ENCODE peak calls at places on chromosomes 11 and 22, in nine cellular contexts. One of them, this sample, is unnamed.

GRCh38 chr11:31875861-31876625 is 64.9 kb upstream of the PAX6 start:
- DNase-seq in Kasumi-1: no peak
- DNase-seq in LoVo: no peak
- DNase-seq in GM23248: no peak
- DNase-seq in HEK293T: no peak
- DNase-seq in breast epithelium: no peak
- DNase-seq in LHCN-M2: no peak
- DNase-seq in B cell: no peak
- DNase-seq in AG09319: no peak
- DNase-seq in this sample: no peak

GRCh38 chr22:26986051-26986881 is 328.9 kb downstream of the MIAT start:
- DNase-seq in HEK293T: no peak
- DNase-seq in GM23248: no peak
- DNase-seq in LHCN-M2: no peak
- DNase-seq in LoVo: no peak
- DNase-seq in AG09319: no peak
- DNase-seq in breast epithelium: no peak
- DNase-seq in Kasumi-1: no peak
- DNase-seq in B cell: no peak
- DNase-seq in this sample: no peak

GRCh38 chr22:18060646-18061620 is 16.9 kb upstream of the PEX26 start:
- DNase-seq in Kasumi-1: no peak
- DNase-seq in LHCN-M2: peak
- DNase-seq in AG09319: no peak
- DNase-seq in B cell: no peak
- DNase-seq in GM23248: peak
- DNase-seq in breast epithelium: no peak
- DNase-seq in HEK293T: no peak
- DNase-seq in LoVo: peak
- DNase-seq in this sample: peak

GRCh38 chr11:69541001-69541285 is 59.5 kb downstream of the LINC01488 start:
- DNase-seq in Kasumi-1: no peak
- DNase-seq in LoVo: no peak
- DNase-seq in GM23248: peak
- DNase-seq in B cell: no peak
- DNase-seq in AG09319: no peak
- DNase-seq in breast epithelium: no peak
- DNase-seq in LHCN-M2: no peak
- DNase-seq in HEK293T: no peak
- DNase-seq in this sample: no peak

GRCh38 chr11:27718346-27718852 is 18.1 kb upstream of the BDNF start:
- DNase-seq in LoVo: peak
- DNase-seq in B cell: no peak
- DNase-seq in GM23248: peak
- DNase-seq in AG09319: peak
- DNase-seq in breast epithelium: no peak
- DNase-seq in Kasumi-1: no peak
- DNase-seq in HEK293T: peak
- DNase-seq in LHCN-M2: peak
- DNase-seq in this sample: peak

GRCh38 chr11:72375241-72375640 is 59.1 kb downstream of the CLPB start:
- DNase-seq in HEK293T: no peak
- DNase-seq in Kasumi-1: no peak
- DNase-seq in AG09319: no peak
- DNase-seq in GM23248: no peak
- DNase-seq in LHCN-M2: no peak
- DNase-seq in LoVo: no peak
- DNase-seq in breast epithelium: no peak
- DNase-seq in B cell: no peak
- DNase-seq in this sample: no peak

GRCh38 chr22:43666511-43666910 is 145.6 kb downstream of the EFCAB6 start:
- DNase-seq in breast epithelium: no peak
- DNase-seq in LHCN-M2: no peak
- DNase-seq in LoVo: no peak
- DNase-seq in B cell: no peak
- DNase-seq in AG09319: no peak
- DNase-seq in HEK293T: no peak
- DNase-seq in GM23248: no peak
- DNase-seq in Kasumi-1: no peak
- DNase-seq in this sample: no peak

GRCh38 chr11:44861829-44862545 is 88.7 kb downstream of the TP53I11 start:
- DNase-seq in HEK293T: peak
- DNase-seq in B cell: no peak
- DNase-seq in AG09319: peak
- DNase-seq in breast epithelium: peak
- DNase-seq in LHCN-M2: peak
- DNase-seq in LoVo: peak
- DNase-seq in GM23248: peak
- DNase-seq in Kasumi-1: peak
- DNase-seq in this sample: peak

GRCh38 chr22:31230871-31231621 is 18.9 kb downstream of the LIMK2 start:
- DNase-seq in GM23248: peak
- DNase-seq in HEK293T: peak
- DNase-seq in AG09319: peak
- DNase-seq in Kasumi-1: peak
- DNase-seq in breast epithelium: no peak
- DNase-seq in LHCN-M2: peak
- DNase-seq in LoVo: no peak
- DNase-seq in B cell: peak
- DNase-seq in this sample: peak

GRCh38 chr11:12086271-12087074 is 23.9 kb upstream of the MICAL2 start:
- DNase-seq in AG09319: peak
- DNase-seq in GM23248: peak
- DNase-seq in HEK293T: no peak
- DNase-seq in LoVo: peak
- DNase-seq in Kasumi-1: peak
- DNase-seq in B cell: no peak
- DNase-seq in breast epithelium: no peak
- DNase-seq in LHCN-M2: peak
- DNase-seq in this sample: peak

GRCh38 chr11:121207485-121208115 is 85.0 kb upstream of the SC5D start:
- DNase-seq in AG09319: no peak
- DNase-seq in LHCN-M2: peak
- DNase-seq in breast epithelium: no peak
- DNase-seq in Kasumi-1: no peak
- DNase-seq in LoVo: no peak
- DNase-seq in HEK293T: no peak
- DNase-seq in GM23248: peak
- DNase-seq in B cell: no peak
- DNase-seq in this sample: no peak

GRCh38 chr22:48781391-48781790 is 1046.3 kb downstream of the BRD1 start:
- DNase-seq in Kasumi-1: no peak
- DNase-seq in B cell: no peak
- DNase-seq in LoVo: no peak
- DNase-seq in AG09319: no peak
- DNase-seq in breast epithelium: no peak
- DNase-seq in LHCN-M2: no peak
- DNase-seq in GM23248: no peak
- DNase-seq in HEK293T: no peak
- DNase-seq in this sample: no peak

GRCh38 chr11:12135185-12135584 is 24.8 kb downstream of the MICAL2 start:
- DNase-seq in GM23248: no peak
- DNase-seq in HEK293T: no peak
- DNase-seq in AG09319: no peak
- DNase-seq in B cell: no peak
- DNase-seq in breast epithelium: no peak
- DNase-seq in LHCN-M2: no peak
- DNase-seq in LoVo: no peak
- DNase-seq in Kasumi-1: no peak
- DNase-seq in this sample: no peak

GRCh38 chr11:92070026-92070889 is 154.4 kb upstream of the FAT3 start:
- DNase-seq in LoVo: no peak
- DNase-seq in GM23248: peak
- DNase-seq in AG09319: no peak
- DNase-seq in LHCN-M2: no peak
- DNase-seq in HEK293T: no peak
- DNase-seq in breast epithelium: no peak
- DNase-seq in Kasumi-1: no peak
- DNase-seq in B cell: no peak
- DNase-seq in this sample: no peak

GRCh38 chr11:100612766-100613165 is 74.3 kb upstream of the ARHGAP42 start:
- DNase-seq in HEK293T: no peak
- DNase-seq in AG09319: no peak
- DNase-seq in breast epithelium: no peak
- DNase-seq in B cell: peak
- DNase-seq in LoVo: no peak
- DNase-seq in GM23248: no peak
- DNase-seq in Kasumi-1: peak
- DNase-seq in LHCN-M2: no peak
- DNase-seq in this sample: no peak

GRCh38 chr11:65500262-65501004 is 1.6 kb downstream of the MALAT1 start:
- DNase-seq in B cell: no peak
- DNase-seq in AG09319: no peak
- DNase-seq in breast epithelium: no peak
- DNase-seq in LoVo: peak
- DNase-seq in GM23248: peak
- DNase-seq in HEK293T: no peak
- DNase-seq in Kasumi-1: peak
- DNase-seq in LHCN-M2: peak
- DNase-seq in this sample: peak

GRCh38 chr22:48485144-48486135 is 1342.2 kb downstream of the BRD1 start:
- DNase-seq in LoVo: no peak
- DNase-seq in Kasumi-1: no peak
- DNase-seq in GM23248: no peak
- DNase-seq in HEK293T: no peak
- DNase-seq in breast epithelium: no peak
- DNase-seq in LHCN-M2: no peak
- DNase-seq in B cell: no peak
- DNase-seq in AG09319: no peak
- DNase-seq in this sample: no peak

GRCh38 chr22:41099036-41099435 is 6.6 kb downstream of the EP300 start:
- DNase-seq in LHCN-M2: no peak
- DNase-seq in HEK293T: no peak
- DNase-seq in breast epithelium: no peak
- DNase-seq in Kasumi-1: no peak
- DNase-seq in GM23248: no peak
- DNase-seq in LoVo: no peak
- DNase-seq in AG09319: no peak
- DNase-seq in B cell: no peak
- DNase-seq in this sample: no peak

GRCh38 chr22:35818897-35819296 is 101.2 kb downstream of the APOL5 start:
- DNase-seq in GM23248: no peak
- DNase-seq in HEK293T: no peak
- DNase-seq in AG09319: no peak
- DNase-seq in B cell: no peak
- DNase-seq in Kasumi-1: no peak
- DNase-seq in LHCN-M2: no peak
- DNase-seq in LoVo: no peak
- DNase-seq in breast epithelium: no peak
- DNase-seq in this sample: no peak

GRCh38 chr22:44489026-44489425 is 9.0 kb downstream of the RTL6 start:
- DNase-seq in breast epithelium: no peak
- DNase-seq in Kasumi-1: no peak
- DNase-seq in GM23248: no peak
- DNase-seq in AG09319: no peak
- DNase-seq in LHCN-M2: no peak
- DNase-seq in LoVo: no peak
- DNase-seq in HEK293T: no peak
- DNase-seq in B cell: no peak
- DNase-seq in this sample: no peak

GRCh38 chr22:49724893-49725489 is 102.7 kb downstream of the BRD1 start:
- DNase-seq in breast epithelium: no peak
- DNase-seq in LHCN-M2: peak
- DNase-seq in Kasumi-1: peak
- DNase-seq in LoVo: no peak
- DNase-seq in GM23248: peak
- DNase-seq in B cell: peak
- DNase-seq in HEK293T: peak
- DNase-seq in AG09319: no peak
- DNase-seq in this sample: no peak

GRCh38 chr11:2149471-2150205 is 10.4 kb upstream of the IGF2 start:
- DNase-seq in breast epithelium: no peak
- DNase-seq in HEK293T: no peak
- DNase-seq in AG09319: no peak
- DNase-seq in LHCN-M2: no peak
- DNase-seq in LoVo: no peak
- DNase-seq in GM23248: no peak
- DNase-seq in Kasumi-1: no peak
- DNase-seq in B cell: no peak
- DNase-seq in this sample: no peak

GRCh38 chr11:1887451-1888346 is 4.0 kb downstream of the PRR33 start:
- DNase-seq in AG09319: no peak
- DNase-seq in LHCN-M2: no peak
- DNase-seq in LoVo: no peak
- DNase-seq in B cell: no peak
- DNase-seq in GM23248: no peak
- DNase-seq in breast epithelium: no peak
- DNase-seq in HEK293T: no peak
- DNase-seq in Kasumi-1: no peak
- DNase-seq in this sample: no peak

GRCh38 chr11:29019960-29020683 is 911.9 kb downstream of the METTL15 start:
- DNase-seq in B cell: no peak
- DNase-seq in HEK293T: no peak
- DNase-seq in GM23248: peak
- DNase-seq in Kasumi-1: peak
- DNase-seq in LoVo: no peak
- DNase-seq in LHCN-M2: peak
- DNase-seq in breast epithelium: no peak
- DNase-seq in AG09319: no peak
- DNase-seq in this sample: peak

GRCh38 chr11:126591966-126592489 is 236.5 kb downstream of the ST3GAL4 start:
- DNase-seq in Kasumi-1: no peak
- DNase-seq in HEK293T: no peak
- DNase-seq in GM23248: no peak
- DNase-seq in B cell: no peak
- DNase-seq in breast epithelium: no peak
- DNase-seq in AG09319: no peak
- DNase-seq in LHCN-M2: no peak
- DNase-seq in LoVo: no peak
- DNase-seq in this sample: no peak

GRCh38 chr11:41497974-41498373 is 38.5 kb upstream of the LRRC4C start:
- DNase-seq in GM23248: no peak
- DNase-seq in B cell: no peak
- DNase-seq in AG09319: no peak
- DNase-seq in Kasumi-1: peak
- DNase-seq in LoVo: no peak
- DNase-seq in LHCN-M2: no peak
- DNase-seq in breast epithelium: no peak
- DNase-seq in HEK293T: no peak
- DNase-seq in this sample: no peak

GRCh38 chr11:68868221-68868620 is 26.5 kb upstream of the CPT1A start:
- DNase-seq in Kasumi-1: no peak
- DNase-seq in breast epithelium: no peak
- DNase-seq in HEK293T: no peak
- DNase-seq in GM23248: no peak
- DNase-seq in B cell: no peak
- DNase-seq in LHCN-M2: no peak
- DNase-seq in AG09319: no peak
- DNase-seq in LoVo: no peak
- DNase-seq in this sample: no peak

GRCh38 chr11:117392979-117393378 is 65.3 kb downstream of the CEP164 start:
- DNase-seq in Kasumi-1: no peak
- DNase-seq in AG09319: no peak
- DNase-seq in LoVo: no peak
- DNase-seq in LHCN-M2: no peak
- DNase-seq in breast epithelium: no peak
- DNase-seq in GM23248: no peak
- DNase-seq in B cell: no peak
- DNase-seq in HEK293T: no peak
- DNase-seq in this sample: no peak

GRCh38 chr22:42892156-42892555 is 35.1 kb upstream of the ARFGAP3 start:
- DNase-seq in breast epithelium: no peak
- DNase-seq in LoVo: no peak
- DNase-seq in GM23248: no peak
- DNase-seq in Kasumi-1: peak
- DNase-seq in AG09319: no peak
- DNase-seq in LHCN-M2: no peak
- DNase-seq in B cell: no peak
- DNase-seq in HEK293T: no peak
- DNase-seq in this sample: no peak